ENCODE peak calls at places on chromosome 20, in five cellular contexts. T, A, B, W and L are unnamed samples. For H4K20me1, the result is how much of the 10 kb centered on the place peaks cover.

GRCh38 chr20:19779634-19780033 is 21.6 kb downstream of the RIN2 start:
- DNase-seq in T (no peak), A (peak), B (no peak), W (no peak), L (no peak)

GRCh38 chr20:44274303-44275017 is 27.4 kb downstream of the GDAP1L1 start:
- DNase-seq in T (no peak), A (no peak), B (no peak), W (no peak), L (no peak)

GRCh38 chr20:19897891-19898290 is 119.3 kb upstream of the NAA20 start:
- DNase-seq in T (no peak), A (no peak), B (no peak), W (no peak), L (no peak)

GRCh38 chr20:43755390-43755789 is 28.6 kb upstream of the GTSF1L start:
- DNase-seq in T (peak), A (no peak), B (no peak), W (no peak), L (no peak)

GRCh38 chr20:47796952-47797351 is 11.7 kb upstream of the SULF2 start:
- DNase-seq in T (no peak), A (no peak), B (no peak), W (no peak), L (no peak)

GRCh38 chr20:49854190-49854875 is 41.7 kb downstream of the SLC9A8 start:
- DNase-seq in T (no peak), A (peak), B (no peak), W (no peak), L (no peak)

GRCh38 chr20:16459019-16459700 is 114.1 kb downstream of the KIF16B start:
- DNase-seq in T (peak), A (peak), B (no peak), W (no peak), L (no peak)

GRCh38 chr20:1894951-1895673 is at the start of gene SIRPA:
- DNase-seq in T (peak), A (peak), B (peak), W (no peak), L (no peak)

GRCh38 chr20:13212750-13213149 is 8.3 kb upstream of the ISM1 start:
- DNase-seq in T (peak), A (peak), B (no peak), W (no peak), L (no peak)

GRCh38 chr20:1702288-1702687 is 44.7 kb upstream of the SIRPG start:
- DNase-seq in T (no peak), A (peak), B (no peak), W (no peak), L (no peak)

GRCh38 chr20:18717062-18717461 is 96.5 kb upstream of the SCP2D1 start:
- DNase-seq in T (no peak), A (peak), B (no peak), W (no peak), L (no peak)

GRCh38 chr20:23823621-23824324 is 2.8 kb downstream of the CST2 start:
- DNase-seq in T (no peak), A (no peak), B (no peak), W (no peak), L (no peak)

GRCh38 chr20:36482044-36482473 is 59.3 kb upstream of the MYL9 start:
- DNase-seq in T (no peak), A (no peak), B (no peak), W (no peak), L (no peak)

DNA sequence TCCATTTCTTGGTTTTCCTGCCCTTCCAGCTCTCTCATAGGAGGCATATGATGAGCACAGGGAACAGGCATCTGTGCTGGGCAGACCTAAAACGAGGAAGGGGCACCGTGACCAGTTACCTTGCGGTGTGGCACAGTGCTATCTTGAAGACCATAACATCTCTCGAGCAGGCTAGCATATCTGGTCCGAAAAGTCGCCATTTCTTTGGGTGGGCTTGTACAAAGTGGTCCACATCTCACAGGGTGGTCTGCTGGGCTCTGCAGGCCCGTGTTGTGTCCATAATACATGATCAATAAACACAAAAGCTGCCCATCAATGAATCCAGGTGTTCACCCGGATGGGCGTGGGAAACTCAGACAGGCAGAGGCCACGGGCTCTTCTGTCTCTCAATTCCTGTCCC is 115.7 kb downstream of the PHACTR3 start:
- DNase-seq in T (no peak), A (no peak), B (no peak), W (no peak), L (no peak)
- H3K4me2 ChIP-seq in T (no peak), A (no peak), B (no peak), W (no peak), L (no peak)

GRCh38 chr20:17667445-17667844 is 14.6 kb downstream of the RRBP1 start:
- DNase-seq in T (no peak), A (no peak), B (no peak), W (no peak), L (no peak)

GRCh38 chr20:17664025-17664638 is 17.9 kb downstream of the RRBP1 start:
- DNase-seq in T (no peak), A (no peak), B (no peak), W (no peak), L (no peak)

GRCh38 chr20:17668432-17668831 is 13.6 kb downstream of the RRBP1 start:
- DNase-seq in T (no peak), A (no peak), B (no peak), W (no peak), L (no peak)

GRCh38 chr20:17665756-17666155 is 16.3 kb downstream of the RRBP1 start:
- DNase-seq in T (no peak), A (no peak), B (no peak), W (no peak), L (no peak)

GRCh38 chr20:17666491-17666890 is 15.6 kb downstream of the RRBP1 start:
- DNase-seq in T (peak), A (no peak), B (no peak), W (no peak), L (no peak)
- H4K20me1 ChIP-seq in T (under half), A (under half), B (under half), W (under half), L (under half)

GRCh38 chr20:3106658-3107463 is 22.3 kb upstream of the AVP start:
- DNase-seq in T (no peak), A (no peak), B (peak), W (no peak), L (no peak)
- H3K4me2 ChIP-seq in T (no peak), A (no peak), B (peak), W (no peak), L (no peak)

GRCh38 chr20:62926229-62927127 is at the start of gene DIDO1:
- DNase-seq in T (peak), A (peak), B (peak), W (no peak), L (peak)

GRCh38 chr20:62931464-62931863 is 5.2 kb upstream of the DIDO1 start:
- DNase-seq in T (no peak), A (no peak), B (no peak), W (no peak), L (no peak)

GRCh38 chr20:62927128-62927705 is 912 bp upstream of the DIDO1 start:
- DNase-seq in T (no peak), A (no peak), B (no peak), W (no peak), L (no peak)

GRCh38 chr20:62928246-62928939 is 2.1 kb upstream of the DIDO1 start:
- DNase-seq in T (no peak), A (no peak), B (no peak), W (no peak), L (no peak)

GRCh38 chr20:62929051-62929538 is 2.8 kb upstream of the DIDO1 start:
- DNase-seq in T (peak), A (peak), B (peak), W (no peak), L (no peak)
- H4K20me1 ChIP-seq in T (under half), A (under half), B (half or more), W (under half), L (under half)

GRCh38 chr20:41734506-41734945 is 116.3 kb upstream of the CHD6 start:
- DNase-seq in T (peak), A (peak), B (peak), W (peak), L (peak)

GRCh38 chr20:41733151-41733550 is 115.0 kb upstream of the CHD6 start:
- DNase-seq in T (no peak), A (no peak), B (no peak), W (no peak), L (no peak)

GRCh38 chr20:41735949-41736348 is 117.8 kb upstream of the CHD6 start:
- DNase-seq in T (no peak), A (no peak), B (no peak), W (no peak), L (no peak)

DNA sequence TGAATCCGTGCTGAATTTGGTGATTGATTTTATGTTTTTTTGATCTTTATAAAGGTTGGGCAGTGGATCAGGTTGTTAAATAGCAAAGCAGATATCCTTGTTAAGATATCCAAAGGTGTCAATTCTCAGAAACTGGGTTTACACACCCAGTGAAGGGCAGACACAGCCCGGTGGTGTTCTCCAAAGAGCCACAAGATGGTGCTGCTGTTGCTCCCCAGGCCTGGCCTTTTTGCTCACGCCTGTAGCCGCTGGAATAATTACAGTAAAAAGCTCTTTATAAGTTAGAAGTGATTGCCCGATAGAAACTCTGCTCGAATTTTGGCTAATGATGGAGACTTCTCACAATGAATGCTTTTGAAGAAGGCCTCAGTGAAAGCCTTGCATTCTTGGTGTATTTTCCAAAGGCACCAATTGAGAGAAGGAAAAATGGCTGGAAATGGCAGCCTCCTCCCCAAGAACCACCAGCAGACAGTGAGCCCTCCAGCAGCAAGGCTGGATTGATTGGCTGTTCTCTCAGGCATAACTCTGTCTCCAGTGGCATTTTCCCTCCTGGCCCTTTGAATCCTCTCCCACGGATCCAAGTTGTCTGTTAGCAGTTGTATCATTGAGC is 120.5 kb upstream of the CHD6 start:
- DNase-seq in T (peak), A (peak), B (peak), W (peak), L (peak)
- H3K4me2 ChIP-seq in T (no peak), A (no peak), B (peak), W (no peak), L (no peak)

GRCh38 chr20:57229490-57229889 is 37.0 kb downstream of the BMP7 start:
- DNase-seq in T (no peak), A (no peak), B (no peak), W (no peak), L (no peak)
- H4K20me1 ChIP-seq in T (under half), A (under half), B (under half), W (under half), L (under half)

GRCh38 chr20:6580486-6580885 is 187.0 kb upstream of the BMP2 start:
- DNase-seq in T (no peak), A (no peak), B (no peak), W (no peak), L (no peak)

GRCh38 chr20:6582449-6582848 is 185.0 kb upstream of the BMP2 start:
- DNase-seq in T (no peak), A (peak), B (no peak), W (no peak), L (no peak)

GRCh38 chr20:6579824-6580223 is 187.7 kb upstream of the BMP2 start:
- DNase-seq in T (no peak), A (no peak), B (no peak), W (no peak), L (no peak)

GRCh38 chr20:6576721-6577120 is 190.8 kb upstream of the BMP2 start:
- DNase-seq in T (peak), A (no peak), B (no peak), W (no peak), L (no peak)

DNA sequence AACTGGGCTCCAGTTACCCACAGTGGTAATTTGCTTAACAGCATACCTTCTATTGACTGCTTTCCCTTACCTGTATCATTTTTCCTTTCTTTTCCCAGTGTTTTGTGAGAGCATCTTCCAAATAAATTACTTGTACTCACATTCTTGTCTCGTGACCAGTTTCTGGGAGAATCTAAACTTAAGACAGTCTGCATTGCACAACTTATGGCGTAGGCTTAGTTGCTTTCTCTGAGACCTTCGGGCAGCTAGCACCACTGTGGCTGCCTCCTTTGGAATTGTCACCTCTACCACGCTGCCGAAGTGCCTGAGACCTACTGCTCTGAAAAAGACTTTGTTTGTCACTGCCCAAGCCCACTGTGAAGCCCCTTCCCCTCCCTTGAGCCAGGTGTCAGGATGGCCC is 188.1 kb upstream of the BMP2 start:
- DNase-seq in T (no peak), A (no peak), B (no peak), W (no peak), L (no peak)
- H3K4me2 ChIP-seq in T (no peak), A (no peak), B (no peak), W (no peak), L (no peak)